ENCODE peak calls at places on chromosomes 13 and 19, in five cellular contexts. One of them, this sample, is unnamed.

GRCh38 chr13:86383151-86383550 is 583.9 kb upstream of the SLITRK6 start:
- DNase-seq in EL: no peak
- DNase-seq in HuH-7.5: no peak
- DNase-seq in tibial artery: no peak
- DNase-seq in activated CD8-positive, alpha-beta memory T cell treated with anti-CD3 and anti-CD28 coated beads for 48 hours: no peak
- DNase-seq in this sample: no peak

GRCh38 chr13:105336706-105337582 is 1198.5 kb downstream of the EFNB2 start:
- DNase-seq in EL: peak
- DNase-seq in HuH-7.5: no peak
- DNase-seq in tibial artery: no peak
- DNase-seq in activated CD8-positive, alpha-beta memory T cell treated with anti-CD3 and anti-CD28 coated beads for 48 hours: no peak
- DNase-seq in this sample: no peak

GRCh38 chr19:50461066-50461875 is 15.0 kb upstream of the EMC10 start:
- DNase-seq in EL: peak
- DNase-seq in HuH-7.5: peak
- DNase-seq in tibial artery: peak
- DNase-seq in activated CD8-positive, alpha-beta memory T cell treated with anti-CD3 and anti-CD28 coated beads for 48 hours: peak
- DNase-seq in this sample: peak

GRCh38 chr19:11535792-11536595 is 2.7 kb upstream of the CNN1 start:
- DNase-seq in EL: peak
- DNase-seq in HuH-7.5: peak
- DNase-seq in tibial artery: peak
- DNase-seq in activated CD8-positive, alpha-beta memory T cell treated with anti-CD3 and anti-CD28 coated beads for 48 hours: peak
- DNase-seq in this sample: peak

GRCh38 chr19:36225219-36225892 is 10.4 kb downstream of the ZNF146 start:
- DNase-seq in EL: peak
- DNase-seq in HuH-7.5: no peak
- DNase-seq in tibial artery: no peak
- DNase-seq in activated CD8-positive, alpha-beta memory T cell treated with anti-CD3 and anti-CD28 coated beads for 48 hours: no peak
- DNase-seq in this sample: no peak

GRCh38 chr19:56637976-56638555 is 4.9 kb upstream of the SMIM17 start:
- DNase-seq in EL: peak
- DNase-seq in HuH-7.5: peak
- DNase-seq in tibial artery: peak
- DNase-seq in activated CD8-positive, alpha-beta memory T cell treated with anti-CD3 and anti-CD28 coated beads for 48 hours: peak
- DNase-seq in this sample: peak

GRCh38 chr19:51807111-51807701 is 12.2 kb downstream of the FPR3 start:
- DNase-seq in EL: peak
- DNase-seq in HuH-7.5: no peak
- DNase-seq in tibial artery: no peak
- DNase-seq in activated CD8-positive, alpha-beta memory T cell treated with anti-CD3 and anti-CD28 coated beads for 48 hours: no peak
- DNase-seq in this sample: no peak

GRCh38 chr13:23899555-23899954 is 2.3 kb upstream of the C1QTNF9B start:
- DNase-seq in EL: peak
- DNase-seq in HuH-7.5: no peak
- DNase-seq in tibial artery: peak
- DNase-seq in activated CD8-positive, alpha-beta memory T cell treated with anti-CD3 and anti-CD28 coated beads for 48 hours: no peak
- DNase-seq in this sample: peak

GRCh38 chr13:42883771-42884170 is 102.4 kb downstream of the FAM216B start:
- DNase-seq in EL: peak
- DNase-seq in HuH-7.5: no peak
- DNase-seq in tibial artery: no peak
- DNase-seq in activated CD8-positive, alpha-beta memory T cell treated with anti-CD3 and anti-CD28 coated beads for 48 hours: no peak
- DNase-seq in this sample: no peak

GRCh38 chr19:48351341-48351752 is 12.4 kb downstream of the TMEM143 start:
- DNase-seq in EL: peak
- DNase-seq in HuH-7.5: peak
- DNase-seq in tibial artery: peak
- DNase-seq in activated CD8-positive, alpha-beta memory T cell treated with anti-CD3 and anti-CD28 coated beads for 48 hours: peak
- DNase-seq in this sample: no peak

GRCh38 chr19:58218899-58219298 is 9.8 kb upstream of the ZNF544 start:
- DNase-seq in EL: peak
- DNase-seq in HuH-7.5: no peak
- DNase-seq in tibial artery: no peak
- DNase-seq in activated CD8-positive, alpha-beta memory T cell treated with anti-CD3 and anti-CD28 coated beads for 48 hours: no peak
- DNase-seq in this sample: no peak

GRCh38 chr13:92602560-92602959 is 624.0 kb upstream of the GPC6 start:
- DNase-seq in EL: no peak
- DNase-seq in HuH-7.5: no peak
- DNase-seq in tibial artery: no peak
- DNase-seq in activated CD8-positive, alpha-beta memory T cell treated with anti-CD3 and anti-CD28 coated beads for 48 hours: no peak
- DNase-seq in this sample: no peak

GRCh38 chr19:16106121-16106520 is 5.6 kb upstream of the RAB8A start:
- DNase-seq in EL: peak
- DNase-seq in HuH-7.5: no peak
- DNase-seq in tibial artery: no peak
- DNase-seq in activated CD8-positive, alpha-beta memory T cell treated with anti-CD3 and anti-CD28 coated beads for 48 hours: no peak
- DNase-seq in this sample: peak

This sample was measured in pons.